ENCODE peak calls at places on chromosomes 12 and 14, in six cellular contexts. J, D, X, Q, O and I are unnamed samples.

GRCh38 chr14:33165926-33166289 is 227.2 kb downstream of the NPAS3 start:
- DNase-seq in J (no peak), D (no peak), X (no peak), Q (no peak), O (no peak), I (no peak)

GRCh38 chr12:52231305-52232232 is 1.5 kb upstream of the KRT7 start:
- DNase-seq in X (peak), J (no peak), D (no peak), Q (peak), O (no peak), I (no peak)

GRCh38 chr14:60188696-60189095 is 23.5 kb upstream of the DHRS7 start:
- DNase-seq in O (no peak), J (no peak), D (no peak), X (no peak), Q (no peak), I (no peak)

GRCh38 chr12:11677752-11678151 is 28.3 kb downstream of the ETV6 start:
- DNase-seq in Q (no peak), D (no peak), J (no peak), O (no peak), X (no peak), I (no peak)

GRCh38 chr14:38186217-38186616 is 21.5 kb upstream of the SSTR1 start:
- DNase-seq in D (no peak), O (no peak), J (no peak), X (no peak), Q (no peak), I (no peak)

GRCh38 chr14:35402323-35403084 is 2.0 kb downstream of the NFKBIA start:
- DNase-seq in O (peak), X (no peak), Q (peak), J (peak), D (peak), I (no peak)

GRCh38 chr12:95949801-95950206 is 6.7 kb downstream of the AMDHD1 start:
- DNase-seq in D (no peak), X (no peak), Q (no peak), J (no peak), O (no peak), I (no peak)

GRCh38 chr12:111753144-111753881 is 13.4 kb upstream of the ALDH2 start:
- DNase-seq in D (peak), O (peak), X (peak), J (no peak), Q (peak), I (no peak)

GRCh38 chr12:62919827-62920226 is 15.1 kb downstream of the PPM1H start:
- DNase-seq in Q (no peak), D (peak), O (peak), J (no peak), X (no peak), I (no peak)

GRCh38 chr12:47903927-47904646 is 707 bp downstream of the VDR start:
- DNase-seq in O (peak), Q (peak), D (peak), J (peak), X (peak), I (no peak)

GRCh38 chr12:112924986-112925385 is 13.3 kb upstream of the OAS3 start:
- DNase-seq in D (no peak), J (no peak), Q (no peak), O (no peak), X (no peak), I (no peak)

GRCh38 chr14:76876076-76876475 is 49.9 kb downstream of the LRRC74A start:
- DNase-seq in X (no peak), D (peak), O (peak), Q (peak), J (peak), I (no peak)

GRCh38 chr12:107610030-107610859 is 75.4 kb upstream of the PWP1 start:
- DNase-seq in O (peak), D (peak), J (no peak), Q (peak), X (no peak), I (no peak)

GRCh38 chr14:81220767-81221578 is at the start of gene GTF2A1:
- DNase-seq in J (peak), D (peak), X (peak), O (peak), Q (peak), I (peak)

GRCh38 chr14:83520837-83521236 is 1987.2 kb upstream of the SEL1L start:
- DNase-seq in O (peak), X (no peak), D (no peak), Q (no peak), J (no peak), I (no peak)

GRCh38 chr14:76772300-76773187 is 11.3 kb downstream of the VASH1 start:
- DNase-seq in D (peak), O (peak), X (peak), Q (no peak), J (no peak), I (no peak)

GRCh38 chr12:50047693-50048250 is 9.6 kb upstream of the ASIC1 start:
- DNase-seq in J (no peak), O (no peak), X (no peak), D (no peak), Q (no peak), I (no peak)

GRCh38 chr12:108103517-108103916 is 25.6 kb upstream of the WSCD2 start:
- DNase-seq in O (no peak), J (no peak), D (no peak), Q (no peak), X (no peak), I (no peak)

GRCh38 chr12:83077037-83077436 is 390.3 kb downstream of the TMTC2 start:
- DNase-seq in X (no peak), O (no peak), Q (no peak), J (no peak), D (no peak), I (no peak)

GRCh38 chr12:132066345-132066685 is 77.8 kb downstream of the DDX51 start:
- DNase-seq in O (peak), Q (no peak), J (no peak), D (no peak), X (no peak), I (no peak)

GRCh38 chr14:92754956-92755355 is 6.5 kb upstream of the LGMN start:
- DNase-seq in X (no peak), Q (no peak), D (no peak), O (no peak), J (no peak), I (no peak)

GRCh38 chr14:88599321-88599720 is 36.5 kb downstream of the ZC3H14 start:
- DNase-seq in D (no peak), Q (no peak), O (no peak), J (no peak), X (no peak), I (no peak)

GRCh38 chr12:113555226-113555625 is 83.6 kb upstream of the LHX5 start:
- DNase-seq in Q (no peak), J (no peak), D (peak), X (no peak), O (peak), I (no peak)

GRCh38 chr12:118429703-118430383 is 53.5 kb downstream of the SUDS3 start:
- DNase-seq in X (peak), Q (no peak), D (no peak), O (no peak), J (no peak), I (no peak)

GRCh38 chr12:117097159-117097558 is 2.1 kb downstream of the TESC start:
- DNase-seq in O (no peak), D (no peak), J (no peak), X (peak), Q (no peak), I (no peak)

GRCh38 chr12:63319386-63319785 is 168.4 kb upstream of the AVPR1A start:
- DNase-seq in O (peak), D (peak), X (no peak), J (no peak), Q (peak), I (no peak)

GRCh38 chr12:92602476-92602875 is 100.3 kb upstream of the PLEKHG7 start:
- DNase-seq in Q (peak), D (peak), J (no peak), O (peak), X (no peak), I (no peak)

GRCh38 chr12:92597997-92598396 is 104.8 kb upstream of the PLEKHG7 start:
- DNase-seq in O (peak), Q (peak), D (peak), X (no peak), J (no peak), I (no peak)

GRCh38 chr12:92601680-92602079 is 101.1 kb upstream of the PLEKHG7 start:
- DNase-seq in X (no peak), O (no peak), J (no peak), Q (no peak), D (no peak), I (no peak)

GRCh38 chr12:92597118-92597517 is 105.7 kb upstream of the PLEKHG7 start:
- DNase-seq in X (no peak), J (no peak), D (no peak), O (no peak), Q (peak), I (no peak)

DNA sequence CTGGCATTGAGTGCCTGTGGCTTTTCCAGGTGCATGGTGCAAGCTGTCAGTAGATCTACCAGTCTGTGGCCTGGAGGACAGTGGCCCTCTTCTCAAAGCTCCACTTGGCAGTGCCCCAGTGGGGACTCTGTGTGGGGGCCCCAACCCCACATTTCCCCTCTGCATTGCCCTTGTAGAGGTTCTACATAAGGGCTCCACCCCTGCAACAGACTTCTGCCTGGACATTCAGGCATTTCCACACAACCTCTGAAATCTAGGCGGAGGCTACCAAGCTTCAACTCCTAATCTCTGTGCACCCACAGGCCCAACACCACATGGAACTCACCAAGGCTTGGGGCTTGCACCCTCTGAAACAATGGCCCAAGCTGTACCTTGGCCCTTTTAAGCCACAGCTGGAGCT is 102.7 kb upstream of the PLEKHG7 start:
- DNase-seq in D (no peak), X (no peak), O (no peak), Q (no peak), J (no peak), I (no peak)
- H3K4me3 ChIP-seq in D (no peak), X (no peak), O (no peak), Q (no peak), J (no peak), I (no peak)

GRCh38 chr14:100640481-100641273 is 53.5 kb upstream of the BEGAIN start:
- DNase-seq in D (no peak), J (peak), Q (no peak), X (no peak), O (peak), I (no peak)
- H3K4me3 ChIP-seq in D (no peak), J (peak), Q (no peak), X (no peak), O (no peak), I (no peak)

GRCh38 chr12:14923944-14924343 is 14.4 kb downstream of the ERP27 start:
- DNase-seq in D (no peak), J (no peak), O (no peak), Q (no peak), X (no peak), I (no peak)
- H3K4me3 ChIP-seq in D (no peak), J (no peak), O (no peak), Q (no peak), X (no peak), I (no peak)

DNA sequence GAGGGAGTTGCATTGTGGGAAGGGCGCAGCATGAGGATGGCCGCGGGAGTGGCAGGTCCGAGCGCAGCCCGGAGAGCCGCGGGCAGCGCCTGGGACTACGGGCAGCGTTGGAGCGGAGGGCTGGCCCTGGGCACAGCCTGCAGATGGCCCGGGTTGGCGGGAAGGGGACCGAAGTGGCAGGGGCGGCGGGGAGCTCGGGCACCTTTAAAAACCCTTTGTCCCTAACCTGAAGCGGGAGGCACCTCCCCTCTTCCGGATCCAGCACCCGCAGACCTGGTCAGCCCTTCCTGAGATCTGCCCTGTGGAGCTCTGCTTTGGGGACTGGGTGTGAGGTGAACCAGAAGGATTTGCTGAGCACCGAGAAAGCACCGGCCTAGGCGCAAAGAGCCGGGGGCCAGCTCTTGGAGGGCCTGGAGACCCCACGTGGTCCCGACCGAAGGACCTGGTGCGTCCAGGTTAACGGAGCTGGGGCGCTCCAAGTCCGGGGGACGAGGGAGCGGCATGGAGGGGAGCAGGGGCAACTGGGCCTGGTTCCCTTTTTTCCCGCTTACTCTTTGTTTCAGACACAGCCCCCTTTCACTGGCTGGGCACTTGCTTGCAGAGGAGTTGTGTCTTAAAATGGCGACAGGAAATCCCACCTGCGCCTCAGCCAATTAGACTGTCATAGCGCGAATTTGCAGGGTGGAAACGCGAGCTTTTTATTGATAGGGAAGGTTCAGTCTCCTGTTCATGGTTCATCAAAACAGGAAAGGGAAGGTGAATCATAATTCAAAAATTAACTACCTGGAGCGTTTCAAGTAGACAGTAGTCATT is 792 bp upstream of the SLC38A1 start:
- DNase-seq in Q (peak), X (no peak), D (no peak), J (peak), O (peak), I (no peak)
- H3K4me3 ChIP-seq in Q (peak), X (peak), D (peak), J (peak), O (peak), I (peak)

GRCh38 chr14:104682107-104682593 is 7.3 kb upstream of the INF2 start:
- DNase-seq in Q (peak), X (peak), J (no peak), D (no peak), O (no peak), I (no peak)

GRCh38 chr14:104681689-104682074 is 7.7 kb upstream of the INF2 start:
- DNase-seq in J (no peak), D (peak), O (peak), Q (peak), X (peak), I (no peak)

GRCh38 chr14:104678901-104679705 is 10.3 kb upstream of the INF2 start:
- DNase-seq in X (peak), J (no peak), Q (no peak), D (no peak), O (no peak), I (no peak)

GRCh38 chr14:104680056-104680805 is 9.2 kb upstream of the INF2 start:
- DNase-seq in D (peak), X (peak), J (no peak), Q (peak), O (peak), I (no peak)

DNA sequence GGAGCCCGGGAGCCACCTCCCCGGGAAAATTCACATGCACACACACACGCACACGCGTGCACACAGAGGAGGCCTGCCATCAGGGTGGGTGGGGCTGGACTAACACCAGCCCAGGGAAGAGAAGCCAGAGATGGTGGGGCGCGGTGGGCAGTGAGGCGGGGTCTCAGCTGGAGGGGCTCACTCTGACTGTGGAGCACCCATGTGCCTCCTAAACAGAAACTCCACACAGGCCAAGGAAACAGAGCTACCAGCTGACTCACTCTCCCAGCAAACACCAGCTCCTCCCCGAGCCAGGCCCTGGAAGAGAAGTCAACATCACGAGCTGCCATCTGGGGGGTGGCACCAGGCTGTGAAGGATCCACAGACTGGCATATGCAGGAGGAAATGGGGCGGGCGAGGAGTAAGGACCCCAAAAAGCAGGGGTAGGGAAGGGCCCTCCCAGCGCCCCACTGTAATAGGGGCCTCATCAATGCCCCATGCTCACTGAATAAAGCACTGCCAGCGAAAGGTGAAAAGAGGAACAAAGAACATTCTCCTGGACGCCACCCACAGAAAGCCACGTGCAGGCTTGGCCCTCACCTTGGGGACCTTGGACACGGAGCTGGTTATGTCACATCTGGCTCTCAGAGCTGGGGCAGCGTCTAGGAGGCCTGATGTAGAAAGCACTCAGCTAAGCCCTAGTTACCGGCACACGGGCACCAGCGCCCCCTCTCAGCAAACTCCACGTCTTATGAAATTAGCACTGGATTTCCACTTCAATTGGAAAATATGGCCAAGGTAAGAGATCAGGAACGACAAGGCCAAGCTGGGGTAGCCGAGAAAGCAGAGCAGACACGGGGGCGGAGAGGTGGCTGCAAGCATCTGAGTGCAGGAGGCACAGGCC is 8.4 kb upstream of the INF2 start:
- DNase-seq in O (peak), J (no peak), D (peak), X (peak), Q (peak), I (no peak)
- H3K4me3 ChIP-seq in O (peak), J (no peak), D (peak), X (peak), Q (no peak), I (peak)

DNA sequence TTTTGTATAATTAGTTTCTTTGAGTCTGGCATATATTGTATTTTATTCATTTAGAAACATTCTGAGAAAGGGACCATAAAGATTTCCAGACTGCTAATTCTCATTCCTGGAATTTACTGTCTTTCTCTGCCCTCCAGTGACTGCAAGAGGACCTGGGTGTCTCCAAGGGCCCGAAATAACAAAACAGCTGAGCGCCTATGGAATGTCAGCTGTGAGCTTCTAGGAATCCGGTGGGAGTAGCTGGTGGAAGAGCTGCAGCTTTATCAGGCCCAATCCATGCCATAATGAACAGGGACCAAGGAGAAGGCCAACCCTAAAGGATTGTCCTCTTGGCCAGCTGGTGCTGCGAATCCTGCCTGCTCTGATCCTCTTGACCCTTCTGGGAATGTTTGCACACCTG is 31.9 kb downstream of the RDH12 start:
- DNase-seq in J (no peak), D (no peak), Q (no peak), O (no peak), X (no peak), I (no peak)
- H3K4me3 ChIP-seq in J (no peak), D (no peak), Q (no peak), O (no peak), X (no peak), I (no peak)

DNA sequence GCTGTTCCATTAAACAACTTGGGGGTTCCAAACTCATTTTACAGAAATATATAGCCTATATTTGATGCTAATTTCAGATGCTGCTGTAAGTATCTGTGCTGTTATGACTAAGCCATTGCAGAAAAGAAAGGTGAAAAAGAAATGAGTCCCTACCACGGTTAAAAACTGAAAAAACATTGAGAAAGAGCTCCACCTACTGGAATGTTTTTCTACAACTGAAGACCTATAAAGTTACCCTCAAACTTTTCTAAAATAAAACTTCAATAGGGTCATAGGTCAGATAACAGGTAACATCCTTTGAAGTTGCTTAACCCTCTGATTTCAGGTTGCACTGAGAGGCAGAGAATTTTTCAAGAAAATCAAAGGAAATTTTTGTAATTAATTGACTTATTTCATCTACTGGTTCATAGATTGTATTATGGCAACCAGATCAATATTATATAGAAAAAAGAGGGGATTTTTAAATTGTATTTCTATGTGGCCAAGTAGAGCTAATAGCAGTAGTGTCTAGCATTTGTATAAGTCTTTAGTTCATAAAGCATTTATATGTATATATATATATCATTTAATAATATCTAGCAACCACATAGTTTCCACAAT is 279.9 kb downstream of the RPS29 start:
- DNase-seq in X (no peak), Q (peak), D (peak), O (peak), J (no peak), I (no peak)
- H3K4me3 ChIP-seq in X (no peak), Q (no peak), D (no peak), O (no peak), J (no peak), I (no peak)

GRCh38 chr12:130655881-130656280 is 60.2 kb downstream of the RIMBP2 start:
- DNase-seq in X (no peak), D (no peak), O (no peak), Q (no peak), J (no peak), I (no peak)
- H3K4me3 ChIP-seq in X (no peak), D (no peak), O (no peak), Q (no peak), J (no peak), I (no peak)